ENCODE peak calls at places on chromosomes 16 and 17, in ten cellular contexts. One of them, this sample, is unnamed. For H3K27me3, the result is how much of the 10 kb centered on the place peaks cover.

GRCh38 chr17:64061157-64061898 is 40.9 kb upstream of the ICAM2 start:
- DNase-seq in AG04450: no peak
- DNase-seq in cardiac muscle cell: peak
- DNase-seq in H7: no peak
- DNase-seq in lung: no peak
- DNase-seq in uterus: no peak
- DNase-seq in MM.1S: peak
- DNase-seq in right atrium auricular region: no peak
- DNase-seq in tibial artery: no peak
- DNase-seq in IMR-90: peak
- DNase-seq in this sample: no peak

GRCh38 chr16:27123795-27124194 is 57.1 kb downstream of the C16orf82 start:
- DNase-seq in tibial artery: no peak
- DNase-seq in uterus: no peak
- DNase-seq in right atrium auricular region: no peak
- DNase-seq in H7: no peak
- DNase-seq in MM.1S: no peak
- DNase-seq in AG04450: no peak
- DNase-seq in lung: no peak
- DNase-seq in cardiac muscle cell: no peak
- DNase-seq in IMR-90: peak
- DNase-seq in this sample: no peak

GRCh38 chr16:4415538-4416199 is 727 bp downstream of the CORO7 start:
- DNase-seq in cardiac muscle cell: no peak
- DNase-seq in uterus: no peak
- DNase-seq in lung: peak
- DNase-seq in AG04450: no peak
- DNase-seq in MM.1S: peak
- DNase-seq in H7: peak
- DNase-seq in tibial artery: peak
- DNase-seq in IMR-90: no peak
- DNase-seq in right atrium auricular region: no peak
- DNase-seq in this sample: peak

GRCh38 chr16:66740010-66740409 is 11.4 kb downstream of the DYNC1LI2 start:
- DNase-seq in right atrium auricular region: no peak
- DNase-seq in lung: no peak
- DNase-seq in cardiac muscle cell: peak
- DNase-seq in uterus: no peak
- DNase-seq in tibial artery: no peak
- DNase-seq in MM.1S: peak
- DNase-seq in AG04450: no peak
- DNase-seq in IMR-90: peak
- DNase-seq in H7: peak
- DNase-seq in this sample: no peak

GRCh38 chr17:45284176-45285140 is 22.6 kb upstream of the SPATA32 start:
- DNase-seq in H7: peak
- DNase-seq in tibial artery: no peak
- DNase-seq in IMR-90: no peak
- DNase-seq in uterus: no peak
- DNase-seq in lung: no peak
- DNase-seq in MM.1S: peak
- DNase-seq in right atrium auricular region: no peak
- DNase-seq in AG04450: no peak
- DNase-seq in cardiac muscle cell: no peak
- DNase-seq in this sample: peak

GRCh38 chr17:57294629-57295501 is 38.5 kb downstream of the MSI2 start:
- DNase-seq in right atrium auricular region: no peak
- DNase-seq in uterus: no peak
- DNase-seq in tibial artery: no peak
- DNase-seq in MM.1S: no peak
- DNase-seq in lung: no peak
- DNase-seq in H7: no peak
- DNase-seq in IMR-90: peak
- DNase-seq in cardiac muscle cell: no peak
- DNase-seq in AG04450: no peak
- DNase-seq in this sample: no peak

GRCh38 chr16:88387941-88388627 is 5.3 kb downstream of the ZNF469 start:
- DNase-seq in uterus: no peak
- DNase-seq in tibial artery: no peak
- DNase-seq in H7: no peak
- DNase-seq in cardiac muscle cell: no peak
- DNase-seq in lung: peak
- DNase-seq in right atrium auricular region: no peak
- DNase-seq in IMR-90: peak
- DNase-seq in AG04450: no peak
- DNase-seq in MM.1S: no peak
- DNase-seq in this sample: no peak

GRCh38 chr17:77227461-77228223 is 86.9 kb downstream of the SEC14L1 start:
- DNase-seq in cardiac muscle cell: no peak
- DNase-seq in uterus: no peak
- DNase-seq in lung: no peak
- DNase-seq in AG04450: no peak
- DNase-seq in MM.1S: no peak
- DNase-seq in right atrium auricular region: no peak
- DNase-seq in H7: peak
- DNase-seq in tibial artery: no peak
- DNase-seq in IMR-90: no peak
- DNase-seq in this sample: no peak

GRCh38 chr16:65743558-65743957 is 621.7 kb upstream of the CDH11 start:
- DNase-seq in AG04450: no peak
- DNase-seq in cardiac muscle cell: no peak
- DNase-seq in tibial artery: no peak
- DNase-seq in right atrium auricular region: no peak
- DNase-seq in uterus: no peak
- DNase-seq in H7: no peak
- DNase-seq in IMR-90: no peak
- DNase-seq in MM.1S: no peak
- DNase-seq in lung: no peak
- DNase-seq in this sample: no peak

GRCh38 chr16:48393843-48394703 is 8.9 kb upstream of the SIAH1 start:
- DNase-seq in IMR-90: peak
- DNase-seq in tibial artery: peak
- DNase-seq in AG04450: no peak
- DNase-seq in uterus: peak
- DNase-seq in lung: no peak
- DNase-seq in cardiac muscle cell: peak
- DNase-seq in MM.1S: no peak
- DNase-seq in right atrium auricular region: peak
- DNase-seq in H7: no peak
- DNase-seq in this sample: no peak

GRCh38 chr17:42783062-42783777 is 2.8 kb downstream of the WNK4 start:
- DNase-seq in lung: no peak
- DNase-seq in right atrium auricular region: no peak
- DNase-seq in H7: no peak
- DNase-seq in IMR-90: peak
- DNase-seq in uterus: no peak
- DNase-seq in cardiac muscle cell: peak
- DNase-seq in MM.1S: no peak
- DNase-seq in AG04450: peak
- DNase-seq in tibial artery: no peak
- DNase-seq in this sample: no peak

GRCh38 chr16:73063854-73064226 is 15.9 kb upstream of the ZFHX3 start:
- DNase-seq in lung: no peak
- DNase-seq in H7: no peak
- DNase-seq in cardiac muscle cell: no peak
- DNase-seq in AG04450: no peak
- DNase-seq in MM.1S: no peak
- DNase-seq in uterus: no peak
- DNase-seq in IMR-90: no peak
- DNase-seq in tibial artery: no peak
- DNase-seq in right atrium auricular region: no peak
- DNase-seq in this sample: no peak

GRCh38 chr16:73063284-73063733 is 15.4 kb upstream of the ZFHX3 start:
- DNase-seq in MM.1S: no peak
- DNase-seq in AG04450: no peak
- DNase-seq in tibial artery: no peak
- DNase-seq in IMR-90: no peak
- DNase-seq in lung: no peak
- DNase-seq in uterus: no peak
- DNase-seq in H7: no peak
- DNase-seq in right atrium auricular region: no peak
- DNase-seq in cardiac muscle cell: no peak
- DNase-seq in this sample: no peak

GRCh38 chr16:73065617-73066313 is 17.8 kb upstream of the ZFHX3 start:
- DNase-seq in IMR-90: no peak
- DNase-seq in right atrium auricular region: no peak
- DNase-seq in H7: peak
- DNase-seq in lung: no peak
- DNase-seq in tibial artery: peak
- DNase-seq in cardiac muscle cell: peak
- DNase-seq in AG04450: no peak
- DNase-seq in MM.1S: no peak
- DNase-seq in uterus: no peak
- DNase-seq in this sample: no peak

GRCh38 chr16:73064996-73065349 is 17.0 kb upstream of the ZFHX3 start:
- DNase-seq in MM.1S: no peak
- DNase-seq in IMR-90: no peak
- DNase-seq in H7: no peak
- DNase-seq in tibial artery: no peak
- DNase-seq in lung: no peak
- DNase-seq in AG04450: no peak
- DNase-seq in uterus: no peak
- DNase-seq in right atrium auricular region: no peak
- DNase-seq in cardiac muscle cell: no peak
- DNase-seq in this sample: no peak

GRCh38 chr16:73064227-73064995 is 16.5 kb upstream of the ZFHX3 start:
- DNase-seq in MM.1S: no peak
- DNase-seq in uterus: no peak
- DNase-seq in AG04450: no peak
- DNase-seq in right atrium auricular region: no peak
- DNase-seq in tibial artery: no peak
- DNase-seq in H7: peak
- DNase-seq in IMR-90: peak
- DNase-seq in cardiac muscle cell: peak
- DNase-seq in lung: no peak
- DNase-seq in this sample: no peak
- H3K27me3 ChIP-seq in MM.1S: under half
- H3K27me3 ChIP-seq in uterus: under half
- H3K27me3 ChIP-seq in AG04450: under half
- H3K27me3 ChIP-seq in right atrium auricular region: under half
- H3K27me3 ChIP-seq in tibial artery: under half
- H3K27me3 ChIP-seq in H7: half or more
- H3K27me3 ChIP-seq in IMR-90: under half
- H3K27me3 ChIP-seq in cardiac muscle cell: half or more
- H3K27me3 ChIP-seq in lung: under half
- H3K27me3 ChIP-seq in this sample: under half

GRCh38 chr17:65301184-65301583 is 164.0 kb downstream of the RGS9 start:
- DNase-seq in MM.1S: no peak
- DNase-seq in lung: no peak
- DNase-seq in IMR-90: no peak
- DNase-seq in right atrium auricular region: no peak
- DNase-seq in AG04450: no peak
- DNase-seq in uterus: no peak
- DNase-seq in cardiac muscle cell: no peak
- DNase-seq in H7: no peak
- DNase-seq in tibial artery: no peak
- DNase-seq in this sample: no peak
- H3K4me3 ChIP-seq in MM.1S: no peak
- H3K4me3 ChIP-seq in lung: no peak
- H3K4me3 ChIP-seq in IMR-90: no peak
- H3K4me3 ChIP-seq in right atrium auricular region: no peak
- H3K4me3 ChIP-seq in AG04450: no peak
- H3K4me3 ChIP-seq in uterus: no peak
- H3K4me3 ChIP-seq in cardiac muscle cell: no peak
- H3K4me3 ChIP-seq in H7: no peak
- H3K4me3 ChIP-seq in tibial artery: no peak
- H3K4me3 ChIP-seq in this sample: no peak

GRCh38 chr16:85948870-85949269 is 49.9 kb downstream of the IRF8 start:
- DNase-seq in uterus: no peak
- DNase-seq in lung: no peak
- DNase-seq in IMR-90: no peak
- DNase-seq in MM.1S: no peak
- DNase-seq in right atrium auricular region: no peak
- DNase-seq in cardiac muscle cell: no peak
- DNase-seq in tibial artery: no peak
- DNase-seq in H7: no peak
- DNase-seq in AG04450: no peak
- DNase-seq in this sample: no peak

GRCh38 chr16:85947511-85948509 is 48.8 kb downstream of the IRF8 start:
- DNase-seq in uterus: no peak
- DNase-seq in right atrium auricular region: no peak
- DNase-seq in cardiac muscle cell: no peak
- DNase-seq in tibial artery: no peak
- DNase-seq in lung: no peak
- DNase-seq in MM.1S: peak
- DNase-seq in IMR-90: no peak
- DNase-seq in H7: no peak
- DNase-seq in AG04450: no peak
- DNase-seq in this sample: no peak

GRCh38 chr16:85950519-85950918 is 51.6 kb downstream of the IRF8 start:
- DNase-seq in cardiac muscle cell: no peak
- DNase-seq in IMR-90: no peak
- DNase-seq in lung: no peak
- DNase-seq in H7: no peak
- DNase-seq in right atrium auricular region: no peak
- DNase-seq in MM.1S: no peak
- DNase-seq in tibial artery: no peak
- DNase-seq in AG04450: no peak
- DNase-seq in uterus: no peak
- DNase-seq in this sample: no peak

GRCh38 chr16:85952197-85952596 is 53.2 kb downstream of the IRF8 start:
- DNase-seq in H7: no peak
- DNase-seq in MM.1S: no peak
- DNase-seq in lung: no peak
- DNase-seq in tibial artery: no peak
- DNase-seq in right atrium auricular region: no peak
- DNase-seq in cardiac muscle cell: no peak
- DNase-seq in IMR-90: no peak
- DNase-seq in uterus: no peak
- DNase-seq in AG04450: no peak
- DNase-seq in this sample: no peak

DNA sequence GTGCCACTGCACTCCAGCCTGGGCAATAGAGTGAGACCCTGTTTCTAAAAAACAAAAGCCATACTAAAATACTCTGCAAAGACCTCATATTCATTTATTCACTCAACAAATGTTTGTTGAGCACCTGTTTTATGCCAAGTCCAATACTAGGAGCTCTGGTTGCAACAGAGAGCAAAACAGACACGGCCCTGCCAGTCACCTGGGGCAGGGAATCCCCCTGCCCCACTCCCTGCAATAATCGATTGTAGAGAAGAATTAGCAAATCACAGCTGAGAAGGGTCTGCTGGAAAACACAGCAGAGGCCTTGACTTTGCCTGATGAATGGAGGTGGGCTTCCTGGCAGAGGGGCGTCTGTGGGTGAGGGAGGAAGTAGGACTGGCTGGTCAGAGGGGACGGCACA is 50.8 kb downstream of the IRF8 start:
- DNase-seq in uterus: no peak
- DNase-seq in lung: no peak
- DNase-seq in right atrium auricular region: no peak
- DNase-seq in AG04450: no peak
- DNase-seq in cardiac muscle cell: no peak
- DNase-seq in IMR-90: no peak
- DNase-seq in MM.1S: no peak
- DNase-seq in tibial artery: no peak
- DNase-seq in H7: no peak
- DNase-seq in this sample: no peak
- H3K27me3 ChIP-seq in uterus: under half
- H3K27me3 ChIP-seq in lung: under half
- H3K27me3 ChIP-seq in right atrium auricular region: under half
- H3K27me3 ChIP-seq in AG04450: half or more
- H3K27me3 ChIP-seq in cardiac muscle cell: under half
- H3K27me3 ChIP-seq in IMR-90: half or more
- H3K27me3 ChIP-seq in MM.1S: half or more
- H3K27me3 ChIP-seq in tibial artery: under half
- H3K27me3 ChIP-seq in H7: under half
- H3K27me3 ChIP-seq in this sample: under half

GRCh38 chr17:40342575-40343058 is 21.9 kb downstream of the GJD3 start:
- DNase-seq in tibial artery: no peak
- DNase-seq in lung: no peak
- DNase-seq in IMR-90: no peak
- DNase-seq in right atrium auricular region: no peak
- DNase-seq in MM.1S: no peak
- DNase-seq in AG04450: no peak
- DNase-seq in cardiac muscle cell: no peak
- DNase-seq in H7: no peak
- DNase-seq in uterus: no peak
- DNase-seq in this sample: no peak
- H3K4me3 ChIP-seq in tibial artery: peak
- H3K4me3 ChIP-seq in lung: peak
- H3K4me3 ChIP-seq in IMR-90: peak
- H3K4me3 ChIP-seq in right atrium auricular region: peak
- H3K4me3 ChIP-seq in MM.1S: no peak
- H3K4me3 ChIP-seq in AG04450: peak
- H3K4me3 ChIP-seq in cardiac muscle cell: peak
- H3K4me3 ChIP-seq in H7: peak
- H3K4me3 ChIP-seq in uterus: peak
- H3K4me3 ChIP-seq in this sample: peak